ENCODE peak calls at places on chromosomes 2 and 18, in four cellular contexts. P is amniotic stem cell, R is HCT116, K is breast epithelium. F is an unnamed sample.

GRCh38 chr2:52676056-52676455 is 1091.5 kb upstream of the CHAC2 start:
- DNase-seq in P (no peak), R (no peak), K (no peak), F (no peak)

GRCh38 chr2:128332091-128332634 is 13.5 kb upstream of the HS6ST1 start:
- DNase-seq in P (no peak), R (no peak), K (no peak), F (no peak)

GRCh38 chr2:133346654-133347053 is 221.6 kb downstream of the NCKAP5 start:
- DNase-seq in P (no peak), R (no peak), K (no peak), F (no peak)

GRCh38 chr2:239150125-239151011 is 250.5 kb downstream of the HDAC4 start:
- DNase-seq in P (no peak), R (no peak), K (no peak), F (no peak)

GRCh38 chr2:45009928-45010705 is 865 bp upstream of the SIX2 start:
- DNase-seq in P (peak), R (no peak), K (peak), F (no peak)

GRCh38 chr18:49028801-49029506 is 78.2 kb upstream of the SMAD7 start:
- DNase-seq in P (no peak), R (no peak), K (peak), F (no peak)

GRCh38 chr18:6661692-6662415 is 67.7 kb upstream of the ARHGAP28 start:
- DNase-seq in P (no peak), R (no peak), K (no peak), F (no peak)

GRCh38 chr18:66328280-66328947 is 275.5 kb downstream of the CDH19 start:
- DNase-seq in P (no peak), R (no peak), K (no peak), F (no peak)

GRCh38 chr2:205283721-205284270 is 398.5 kb upstream of the NRP2 start:
- DNase-seq in P (no peak), R (no peak), K (no peak), F (no peak)

GRCh38 chr2:118830121-118830520 is 17.3 kb downstream of the EN1 start:
- DNase-seq in P (no peak), R (no peak), K (no peak), F (no peak)

GRCh38 chr2:10202136-10202535 is 79.6 kb downstream of the RRM2 start:
- DNase-seq in P (no peak), R (no peak), K (no peak), F (no peak)

GRCh38 chr2:46431481-46432235 is 47.7 kb upstream of the TMEM247 start:
- DNase-seq in P (no peak), R (no peak), K (no peak), F (no peak)

GRCh38 chr18:50079571-50080295 is 115.2 kb downstream of the MYO5B start:
- DNase-seq in P (no peak), R (no peak), K (peak), F (no peak)

GRCh38 chr2:192196451-192197194 is 1.9 kb upstream of the TMEFF2 start:
- DNase-seq in P (no peak), R (no peak), K (no peak), F (no peak)

GRCh38 chr18:57807336-57808117 is 4.4 kb upstream of the ATP8B1 start:
- DNase-seq in P (no peak), R (no peak), K (peak), F (no peak)

GRCh38 chr18:79679552-79680099 is at the start of gene CTDP1:
- DNase-seq in P (peak), R (peak), K (peak), F (peak)

GRCh38 chr2:17756629-17757028 is 2.7 kb downstream of the GEN1 start:
- DNase-seq in P (no peak), R (no peak), K (no peak), F (no peak)

GRCh38 chr2:175840261-175840660 is 161.8 kb downstream of the LNPK start:
- DNase-seq in P (no peak), R (no peak), K (no peak), F (no peak)

GRCh38 chr2:158600155-158600802 is 143.5 kb downstream of the PKP4 start:
- DNase-seq in P (peak), R (no peak), K (peak), F (no peak)

GRCh38 chr2:104447831-104448434 is 406.0 kb upstream of the POU3F3 start:
- DNase-seq in P (no peak), R (no peak), K (no peak), F (no peak)

GRCh38 chr2:74444498-74445318 is 3.0 kb upstream of the RTKN start:
- DNase-seq in P (no peak), R (no peak), K (no peak), F (no peak)

F was measured in stimulated activated naive CD8-positive, alpha-beta T cell treated with anti-CD3 and anti-CD28 coated beads, Interleukin-15, Interleukin-2, amounts not matched to agents 100 U/mL and 50 U/mL, for 24 hours.